ENCODE peak calls at places on chromosome 12, in six cellular contexts. C is H1, P is SK-N-SH, U is GM12878, K is K562, Z is HepG2. X is an unnamed sample.
A peak's percentile ranks its signal among the peaks of the same experiment; 100 is the strongest.

GRCh38 chr12:14769462-14769836 is 33.8 kb downstream of the WBP11 start:
- DNase-seq in P (peak; percentile 59), K (no peak), U (no peak), C (peak; percentile 83), Z (peak; percentile 42), X (no peak)

GRCh38 chr12:69052613-69053408 is 119.8 kb upstream of the CPM start:
- DNase-seq in K (no peak), P (no peak), U (peak; percentile 32), Z (peak; percentile 91), C (no peak), X (peak; percentile 24)

GRCh38 chr12:105278043-105278697 is 42.2 kb upstream of the APPL2 start:
- DNase-seq in P (peak; percentile 11), C (no peak), U (no peak), Z (peak; percentile 50), K (no peak), X (no peak)

GRCh38 chr12:76890407-76891143 is 11.8 kb upstream of the CSRP2 start:
- DNase-seq in K (no peak), P (no peak), C (no peak), Z (no peak), U (no peak), X (peak; percentile 12)

GRCh38 chr12:124685689-124685993 is 118.2 kb upstream of the NCOR2 start:
- DNase-seq in P (no peak), C (no peak), Z (no peak), U (no peak), K (no peak), X (no peak)

GRCh38 chr12:7108042-7108927 is 729 bp downstream of the C1RL start:
- DNase-seq in K (peak; percentile 78), P (peak; percentile 70), U (peak; percentile 55), Z (peak; percentile 69), C (peak; percentile 83), X (peak; percentile 62)

GRCh38 chr12:100234166-100234565 is 32.7 kb downstream of the DEPDC4 start:
- DNase-seq in C (no peak), U (no peak), P (no peak), Z (no peak), K (no peak), X (no peak)

GRCh38 chr12:53063708-53064612 is 14.1 kb downstream of the TNS2 start:
- DNase-seq in C (no peak), P (no peak), Z (no peak), K (no peak), U (no peak), X (no peak)

GRCh38 chr12:124520258-124520657 is 47.2 kb downstream of the NCOR2 start:
- DNase-seq in U (no peak), C (no peak), Z (peak; percentile 34), P (no peak), K (no peak), X (no peak)

GRCh38 chr12:75550401-75550851 is 39.0 kb upstream of the KRR1 start:
- DNase-seq in K (no peak), Z (no peak), P (no peak), U (no peak), C (no peak), X (no peak)

GRCh38 chr12:94173660-94174265 is 25.4 kb downstream of the PLXNC1 start:
- DNase-seq in K (no peak), Z (no peak), C (no peak), P (no peak), U (no peak), X (no peak)

GRCh38 chr12:50765325-50765911 is 1.5 kb downstream of the ATF1 start:
- DNase-seq in U (no peak), C (no peak), Z (peak; percentile 50), P (peak; percentile 62), K (peak; percentile 71), X (no peak)

GRCh38 chr12:75452675-75453330 is 27.8 kb upstream of the GLIPR1 start:
- DNase-seq in U (no peak), Z (no peak), K (no peak), C (no peak), P (no peak), X (no peak)

GRCh38 chr12:10661338-10661737 is 12.5 kb downstream of the STYK1 start:
- DNase-seq in Z (no peak), P (no peak), K (no peak), C (no peak), U (no peak), X (no peak)

GRCh38 chr12:51441583-51441982 is 17.0 kb downstream of the SLC4A8 start:
- DNase-seq in P (no peak), Z (no peak), K (no peak), C (no peak), U (no peak), X (no peak)

GRCh38 chr12:26499979-26500640 is 304.7 kb downstream of the SSPN start:
- DNase-seq in K (no peak), U (no peak), P (no peak), Z (no peak), C (no peak), X (no peak)

GRCh38 chr12:70756118-70756517 is 118.9 kb upstream of the PTPRB start:
- DNase-seq in K (peak; percentile 67), U (no peak), C (no peak), P (no peak), Z (no peak), X (no peak)

GRCh38 chr12:2493086-2493485 is 301.7 kb upstream of the FKBP4 start:
- DNase-seq in U (no peak), P (no peak), Z (no peak), C (no peak), K (no peak), X (no peak)

GRCh38 chr12:53676715-53677611 is 1.1 kb upstream of the ATP5MC2 start:
- DNase-seq in Z (no peak), U (no peak), K (no peak), C (peak; percentile 63), P (no peak), X (no peak)

GRCh38 chr12:105738036-105738435 is 400.7 kb downstream of the NUAK1 start:
- DNase-seq in K (no peak), P (no peak), C (no peak), Z (no peak), U (no peak), X (no peak)

GRCh38 chr12:100043657-100044056 is 58.9 kb upstream of the ANKS1B start:
- DNase-seq in U (no peak), K (no peak), Z (no peak), C (no peak), P (no peak), X (no peak)

GRCh38 chr12:66074561-66074960 is 56.0 kb downstream of the LLPH start:
- DNase-seq in Z (peak; percentile 12), P (no peak), K (no peak), U (no peak), C (no peak), X (no peak)

GRCh38 chr12:119115296-119115905 is 63.3 kb upstream of the HSPB8 start:
- DNase-seq in U (no peak), K (peak; percentile 62), P (peak; percentile 75), Z (peak; percentile 38), C (peak; percentile 86), X (peak; percentile 41)
- TF ChIP-seq JUND in U (no peak), K (no peak), P (no peak), Z (no peak), C (peak; percentile 20), X (no peak)

DNA sequence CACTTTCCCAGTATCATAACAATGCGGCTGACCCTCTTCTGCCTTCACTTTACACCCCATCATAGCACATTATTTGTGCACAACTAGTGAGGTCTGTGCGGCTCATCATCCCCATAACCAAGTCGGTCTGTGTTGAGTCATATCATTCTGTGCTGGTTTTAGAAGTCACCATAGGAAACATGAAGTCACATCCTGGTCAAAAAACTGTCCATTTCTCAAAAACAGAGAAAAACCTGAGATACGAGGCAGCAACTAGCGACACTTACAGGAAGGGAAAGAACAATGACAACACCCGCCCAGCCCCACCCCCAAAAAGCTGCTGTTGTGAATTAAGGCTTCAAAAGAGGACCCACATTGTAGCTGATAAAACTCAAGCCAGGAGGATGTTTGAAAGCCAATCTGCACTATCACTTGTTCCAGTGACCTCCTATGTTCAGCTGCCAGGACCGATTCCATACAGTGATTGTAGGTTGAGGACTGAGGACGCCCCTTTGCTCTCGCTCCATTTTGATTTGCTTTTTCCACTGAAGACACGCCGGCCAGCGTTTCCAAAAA is 87.7 kb downstream of the DUSP16 start:
- DNase-seq in Z (no peak), U (peak; percentile 87), P (no peak), C (peak; percentile 26), K (peak; percentile 35), X (no peak)
- TF ChIP-seq CTCF in Z (no peak), U (no peak), P (no peak), C (no peak), K (no peak), X (no peak)

GRCh38 chr12:64682572-64683277 is 72.4 kb downstream of the RASSF3 start:
- DNase-seq in Z (no peak), C (no peak), P (peak; percentile 80), K (no peak), U (no peak), X (no peak)
- TF ChIP-seq JUND in Z (no peak), C (no peak), P (no peak), K (no peak), U (no peak), X (no peak)

GRCh38 chr12:57033428-57033827 is 16.5 kb downstream of the MYO1A start:
- DNase-seq in P (no peak), C (no peak), Z (no peak), K (no peak), U (no peak), X (no peak)
- TF ChIP-seq CTCF in P (no peak), C (no peak), Z (no peak), K (no peak), U (no peak), X (no peak)

DNA sequence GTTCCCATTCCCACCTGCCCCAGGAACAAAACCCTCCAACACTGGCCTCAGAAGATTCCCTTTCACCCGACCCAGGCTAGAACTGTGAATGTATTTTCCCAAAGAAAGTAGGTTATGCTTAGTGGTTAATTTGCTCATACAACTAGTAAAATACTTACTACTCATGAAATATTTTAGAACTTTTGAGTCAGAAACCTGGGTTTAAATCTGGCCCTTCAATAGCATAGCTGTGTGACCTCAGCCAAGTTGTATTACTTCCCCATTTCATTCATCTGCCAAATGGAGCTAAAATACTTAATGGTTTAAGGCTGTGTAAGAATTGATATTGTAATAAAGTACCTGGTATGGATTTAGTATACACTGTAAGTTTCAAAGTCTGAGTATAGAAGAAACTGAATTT is 69.1 kb upstream of the DNM1L start:
- DNase-seq in P (no peak), Z (no peak), K (no peak), C (no peak), U (no peak), X (no peak)
- TF ChIP-seq JUND in P (no peak), Z (no peak), K (no peak), C (no peak), U (no peak), X (no peak)

GRCh38 chr12:57235012-57235727 is 5.7 kb downstream of the SHMT2 start:
- DNase-seq in Z (peak; percentile 63), P (peak; percentile 63), C (peak; percentile 65), K (peak; percentile 69), U (no peak), X (no peak)
- TF ChIP-seq CTCF in Z (peak; percentile 56), P (no peak), C (no peak), K (peak; percentile 35), U (no peak), X (no peak)

DNA sequence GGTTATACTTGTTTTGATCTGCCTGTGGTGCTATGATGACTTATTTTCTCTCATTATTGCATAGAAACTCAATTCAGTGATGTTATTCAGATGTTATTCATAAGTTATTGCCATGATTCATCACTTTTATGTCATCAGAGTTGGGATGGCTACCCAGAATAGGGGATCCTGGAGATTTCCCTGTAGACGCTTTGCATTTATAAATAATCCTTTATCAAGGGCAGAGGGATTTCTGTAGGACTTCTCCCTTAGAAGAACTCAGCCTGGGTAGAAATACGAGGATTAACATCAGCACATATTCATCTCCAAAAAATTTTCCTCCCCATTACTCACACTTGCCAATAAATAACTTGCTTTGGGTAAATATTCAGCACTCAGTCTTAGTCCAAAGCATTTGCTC is 4.9 kb downstream of the GPRC5A start:
- DNase-seq in C (no peak), P (no peak), K (no peak), Z (no peak), U (no peak), X (no peak)
- TF ChIP-seq JUND in C (no peak), P (peak; percentile 48), K (no peak), Z (no peak), U (no peak), X (peak; percentile 27)

X was measured in HCT116.